ENCODE peak calls at places on chromosomes 12 and 14, in ten cellular contexts. O is brain microvascular endothelial cell, Q is H9, M is HCT116, P is PC-3, H is fibroblast of lung, Z is AG10803, E is fibroblast of mammary gland, F is progenitor cell of endocrine pancreas, D is body of pancreas. C is an unnamed sample.

GRCh38 chr12:100858658-100859057 is 64.1 kb downstream of the ANO4 start:
- DNase-seq in Z (peak), M (no peak), O (no peak), E (peak), Q (no peak), H (peak), D (no peak), P (no peak), F (no peak), C (no peak)

GRCh38 chr12:52798003-52798670 is 2.2 kb upstream of the KRT3 start:
- DNase-seq in D (no peak), Q (no peak), F (no peak), E (peak), M (no peak), H (peak), P (peak), Z (peak), O (no peak), C (no peak)

GRCh38 chr14:68824517-68825347 is 31.9 kb upstream of the ZFP36L1 start:
- DNase-seq in M (peak), F (peak), O (peak), P (peak), Q (peak), Z (peak), H (peak), D (peak), E (peak), C (peak)

GRCh38 chr12:73998894-73999293 is 538.7 kb upstream of the ATXN7L3B start:
- DNase-seq in Q (no peak), H (no peak), D (no peak), M (no peak), E (no peak), O (no peak), F (no peak), P (no peak), Z (no peak), C (no peak)

GRCh38 chr14:76022991-76023390 is 37.4 kb downstream of the IFT43 start:
- DNase-seq in Q (no peak), E (no peak), P (no peak), Z (no peak), H (no peak), F (no peak), M (no peak), O (no peak), D (no peak), C (no peak)

GRCh38 chr12:65825573-65826512 is 1.6 kb downstream of the HMGA2 start:
- DNase-seq in Q (peak), M (no peak), D (peak), H (peak), P (peak), F (peak), Z (peak), O (no peak), E (no peak), C (peak)

GRCh38 chr12:69161835-69162234 is 77.5 kb upstream of the CPSF6 start:
- DNase-seq in O (no peak), H (peak), D (no peak), Q (no peak), Z (peak), P (no peak), E (peak), M (no peak), F (no peak), C (no peak)

GRCh38 chr14:76884853-76885276 is 58.7 kb downstream of the LRRC74A start:
- DNase-seq in M (no peak), D (no peak), O (no peak), E (no peak), P (no peak), Q (peak), H (no peak), F (no peak), Z (no peak), C (no peak)

GRCh38 chr12:45558353-45558752 is 171.2 kb upstream of the ARID2 start:
- DNase-seq in H (no peak), M (no peak), F (no peak), E (no peak), Z (no peak), Q (no peak), O (no peak), P (no peak), D (no peak), C (no peak)

GRCh38 chr14:104461676-104462443 is 117.7 kb upstream of the C14orf180 start:
- DNase-seq in D (no peak), F (no peak), E (no peak), H (no peak), P (no peak), O (no peak), Z (no peak), M (no peak), Q (peak), C (peak)

GRCh38 chr12:69688496-69689427 is 10.3 kb downstream of the BEST3 start:
- DNase-seq in E (peak), F (no peak), M (peak), D (peak), O (peak), Z (peak), Q (peak), P (peak), H (peak), C (peak)

GRCh38 chr14:90726656-90727055 is 89.6 kb downstream of the TTC7B start:
- DNase-seq in Q (peak), M (peak), Z (peak), H (peak), P (peak), F (no peak), E (peak), O (peak), D (peak), C (peak)

GRCh38 chr12:131850856-131851559 is 22.8 kb downstream of the MMP17 start:
- DNase-seq in P (no peak), O (no peak), M (no peak), H (no peak), Z (no peak), D (peak), E (no peak), F (no peak), Q (peak), C (peak)

GRCh38 chr12:15996254-15996653 is 85.1 kb downstream of the DERA start:
- DNase-seq in F (no peak), E (peak), H (peak), Z (peak), P (peak), O (peak), D (peak), Q (peak), M (no peak), C (no peak)

DNA sequence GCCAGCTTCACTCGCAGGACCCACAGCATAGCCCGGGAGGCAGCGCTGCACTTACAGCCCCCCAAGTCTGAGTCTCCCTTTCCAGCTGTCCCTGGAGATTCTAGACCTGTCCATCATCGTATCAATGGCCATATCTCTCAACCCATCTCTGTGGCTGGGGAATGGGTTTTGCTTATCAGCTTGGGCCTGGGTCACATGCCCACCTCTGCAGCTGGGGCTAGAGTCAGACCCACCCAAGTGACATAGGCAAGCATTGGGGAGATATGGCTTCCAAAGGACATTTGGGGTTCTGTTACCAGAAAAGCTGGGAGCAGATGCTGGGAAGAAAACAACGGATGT is 14.0 kb downstream of the P2RX4 start:
- DNase-seq in P (no peak), Z (no peak), E (no peak), D (no peak), O (no peak), H (no peak), M (no peak), Q (no peak), F (no peak), C (no peak)
- TF ChIP-seq CTCF in P (no peak), Z (no peak), E (no peak), D (no peak), O (no peak), H (no peak), M (no peak), Q (no peak), F (no peak), C (no peak)

GRCh38 chr12:57534991-57535543 is 11.9 kb downstream of the DCTN2 start:
- DNase-seq in F (no peak), D (no peak), M (no peak), Q (no peak), P (no peak), E (no peak), Z (no peak), O (no peak), H (no peak), C (no peak)

GRCh38 chr12:57536597-57536942 is 10.4 kb downstream of the DCTN2 start:
- DNase-seq in Z (no peak), M (no peak), D (no peak), E (no peak), Q (no peak), H (no peak), O (no peak), F (no peak), P (no peak), C (no peak)

GRCh38 chr12:57534250-57534649 is 11.6 kb downstream of the MBD6 start:
- DNase-seq in M (no peak), P (no peak), F (no peak), D (no peak), H (no peak), Z (no peak), E (no peak), O (no peak), Q (no peak), C (no peak)

GRCh38 chr12:57533108-57533507 is 10.5 kb downstream of the MBD6 start:
- DNase-seq in Z (no peak), P (no peak), M (no peak), E (no peak), F (no peak), O (no peak), D (no peak), Q (no peak), H (no peak), C (no peak)

GRCh38 chr12:57535764-57536596 is 11.0 kb downstream of the DCTN2 start:
- DNase-seq in E (no peak), M (no peak), Q (no peak), P (no peak), F (no peak), H (no peak), D (no peak), O (no peak), Z (no peak), C (no peak)
- TF ChIP-seq CTCF in E (no peak), M (no peak), Q (no peak), P (no peak), F (no peak), H (no peak), D (no peak), O (no peak), Z (no peak), C (no peak)

DNA sequence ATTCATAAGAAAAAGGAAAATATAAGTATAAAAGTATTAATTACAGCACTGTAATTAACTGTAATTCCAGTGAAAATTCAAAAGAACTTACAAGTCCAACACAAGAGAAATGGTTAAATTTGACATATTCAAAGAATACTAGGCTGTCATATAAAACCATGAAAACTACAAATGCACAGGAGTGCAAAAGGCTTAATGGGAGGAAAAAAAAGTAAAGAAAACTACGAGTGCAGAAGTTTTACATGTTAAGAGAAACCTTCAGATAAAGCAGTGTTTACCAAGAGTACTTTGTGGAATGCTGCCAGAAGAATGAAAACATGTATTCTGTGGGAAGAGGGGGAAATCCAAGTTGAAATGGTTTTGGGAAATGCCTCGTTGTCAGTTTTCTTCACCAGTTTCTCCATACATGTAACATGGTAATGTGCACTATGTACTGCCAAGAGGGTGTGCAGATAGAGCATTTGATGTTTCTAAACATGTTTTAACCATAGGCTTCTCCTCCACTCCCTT is 9.1 kb downstream of the HEATR5A start:
- DNase-seq in E (peak), P (no peak), M (no peak), D (no peak), Q (no peak), F (no peak), O (no peak), Z (peak), H (peak), C (no peak)
- TF ChIP-seq CTCF in E (no peak), P (no peak), M (no peak), D (no peak), Q (no peak), F (no peak), O (no peak), Z (no peak), H (no peak), C (no peak)

DNA sequence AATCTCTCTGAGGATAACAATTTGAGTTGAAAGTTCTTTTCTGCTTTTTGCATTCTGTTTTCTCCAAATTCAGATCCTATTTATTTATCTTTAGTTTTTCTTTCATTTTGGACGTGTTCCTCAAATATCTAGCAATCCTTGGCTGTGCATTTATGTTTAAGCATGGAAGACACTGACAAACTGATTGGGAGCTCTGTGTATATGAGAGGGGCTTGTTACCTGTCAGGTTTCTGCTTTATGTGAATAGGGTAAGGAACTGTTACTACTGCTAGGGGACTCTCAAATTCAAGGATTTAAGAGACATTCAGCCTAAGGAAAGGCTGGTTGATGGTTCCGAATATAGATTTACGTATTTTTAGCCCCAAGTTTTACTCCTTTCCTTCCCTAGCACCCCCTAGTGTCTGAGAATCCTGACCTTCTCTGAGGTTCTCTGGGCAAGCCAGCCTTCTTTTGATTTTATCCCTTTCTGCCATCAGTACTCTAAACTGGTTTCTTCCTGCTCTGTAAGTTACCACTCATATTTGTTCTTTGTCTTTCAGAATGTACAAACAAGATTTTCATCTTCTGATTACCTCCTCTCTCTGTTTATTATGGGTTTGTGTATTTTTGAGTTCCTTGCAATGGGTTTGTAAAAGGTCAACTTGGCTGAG is 30.5 kb downstream of the YLPM1 start:
- DNase-seq in M (no peak), Q (no peak), H (no peak), Z (peak), F (no peak), D (no peak), O (peak), P (peak), E (peak), C (no peak)
- TF ChIP-seq CTCF in M (peak), Q (peak), H (peak), Z (peak), F (peak), D (no peak), O (peak), P (peak), E (peak), C (no peak)

C was measured in nephron progenitor cell.